ENCODE peak calls at places on chromosomes 3 and 15, in four cellular contexts. S is neural progenitor cell, P is breast epithelium, Q is foreskin keratinocyte. B is an unnamed sample.

GRCh38 chr3:57985176-57985976 is 22.8 kb upstream of the FLNB start:
- DNase-seq in S (no peak), P (no peak), Q (no peak), B (no peak)

GRCh38 chr3:55492976-55493375 is 5.9 kb upstream of the WNT5A start:
- DNase-seq in S (no peak), P (no peak), Q (no peak), B (no peak)

GRCh38 chr15:61459785-61460707 is 230.9 kb upstream of the RORA start:
- DNase-seq in S (no peak), P (no peak), Q (peak; percentile 22), B (no peak)

GRCh38 chr3:29605845-29606244 is 325.0 kb downstream of the RBMS3 start:
- DNase-seq in S (no peak), P (no peak), Q (no peak), B (no peak)

GRCh38 chr15:29337156-29337959 is 67.7 kb upstream of the NSMCE3 start:
- DNase-seq in S (no peak), P (no peak), Q (no peak), B (no peak)

GRCh38 chr15:60635507-60636352 is 156.8 kb upstream of the ICE2 start:
- DNase-seq in S (no peak), P (no peak), Q (no peak), B (no peak)

GRCh38 chr3:45688194-45688881 is 858 bp upstream of the SACM1L start:
- DNase-seq in S (peak; percentile 81), P (no peak), Q (no peak), B (peak; percentile 64)

GRCh38 chr15:62211348-62211747 is 46.3 kb upstream of the C2CD4B start:
- DNase-seq in S (no peak), P (no peak), Q (no peak), B (no peak)

GRCh38 chr15:98077186-98077585 is 116.7 kb downstream of the ARRDC4 start:
- DNase-seq in S (no peak), P (no peak), Q (no peak), B (no peak)

GRCh38 chr15:67825880-67826716 is 789 bp downstream of the SKOR1 start:
- DNase-seq in S (peak; percentile 58), P (peak; percentile 49), Q (no peak), B (no peak)

GRCh38 chr3:160009525-160009924 is 20.9 kb downstream of the IL12A start:
- DNase-seq in S (no peak), P (no peak), Q (no peak), B (no peak)

GRCh38 chr3:8869613-8870012 is 93.7 kb downstream of the RAD18 start:
- DNase-seq in S (no peak), P (no peak), Q (peak; percentile 100), B (no peak)

GRCh38 chr3:151037746-151038145 is 47.7 kb upstream of the MED12L start:
- DNase-seq in S (no peak), P (no peak), Q (peak; percentile 55), B (no peak)

GRCh38 chr3:10169000-10169496 is 4.3 kb downstream of the IRAK2 start:
- DNase-seq in S (no peak), P (no peak), Q (peak; percentile 10), B (no peak)

GRCh38 chr3:18425641-18426403 is 683 bp upstream of the SATB1 start:
- DNase-seq in S (peak; percentile 73), P (peak; percentile 54), Q (no peak), B (peak; percentile 79)

GRCh38 chr3:159829056-159829995 is 159.3 kb upstream of the IL12A start:
- DNase-seq in S (no peak), P (peak; percentile 64), Q (peak; percentile 93), B (peak; percentile 83)

GRCh38 chr15:35746121-35746520 is 200.2 kb upstream of the DPH6 start:
- DNase-seq in S (no peak), P (no peak), Q (no peak), B (no peak)

GRCh38 chr15:68113273-68113672 is 59.2 kb downstream of the PIAS1 start:
- DNase-seq in S (no peak), P (no peak), Q (no peak), B (no peak)

GRCh38 chr3:38005076-38006020 is 14.8 kb downstream of the VILL start:
- DNase-seq in S (no peak), P (peak; percentile 80), Q (no peak), B (no peak)

GRCh38 chr3:16817201-16817600 is 67.6 kb upstream of the PLCL2 start:
- DNase-seq in S (no peak), P (no peak), Q (no peak), B (no peak)

GRCh38 chr3:143152043-143152442 is 32.5 kb downstream of the CHST2 start:
- DNase-seq in S (no peak), P (no peak), Q (no peak), B (no peak)

GRCh38 chr3:133269393-133269792 is 130.5 kb upstream of the BFSP2 start:
- DNase-seq in S (no peak), P (no peak), Q (no peak), B (no peak)

GRCh38 chr3:126990024-126990700 is 7.2 kb downstream of the PLXNA1 start:
- DNase-seq in S (no peak), P (no peak), Q (no peak), B (no peak)
- H3K4me1 ChIP-seq in S (peaks cover 4% of the 10 kb centered on the region), P (peaks cover 15% of the 10 kb centered on the region), Q (no peaks in the 10 kb centered on the region), B (no peaks in the 10 kb centered on the region)

DNA sequence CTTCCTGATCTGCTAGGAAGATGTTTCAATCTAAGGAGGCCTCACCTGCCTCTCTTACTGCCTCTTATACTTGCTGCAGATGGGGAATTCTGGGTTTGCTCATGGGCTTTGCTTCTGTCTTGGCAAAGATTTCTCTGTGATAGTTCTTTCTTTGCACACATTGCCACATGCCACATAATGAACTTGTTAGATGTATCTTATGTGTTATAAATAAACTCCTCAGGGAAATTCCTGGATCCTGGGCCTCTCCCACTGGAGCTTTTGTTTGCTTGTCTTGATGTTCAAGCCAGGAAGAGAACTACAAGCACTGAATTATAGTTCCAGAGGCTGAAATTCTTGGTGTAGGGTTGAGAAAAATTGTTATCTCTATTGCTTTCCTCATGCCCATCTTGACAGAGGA is 12.2 kb downstream of the RTP1 start:
- DNase-seq in S (no peak), P (no peak), Q (no peak), B (no peak)
- H3K4me1 ChIP-seq in S (peaks cover 12% of the 10 kb centered on the region), P (peaks cover 7% of the 10 kb centered on the region), Q (no peaks in the 10 kb centered on the region), B (no peaks in the 10 kb centered on the region)

GRCh38 chr15:92165001-92165346 is 228.7 kb upstream of the ST8SIA2 start:
- DNase-seq in S (no peak), P (no peak), Q (no peak), B (no peak)

GRCh38 chr15:92162657-92163056 is 231.0 kb upstream of the ST8SIA2 start:
- DNase-seq in S (no peak), P (no peak), Q (no peak), B (no peak)

GRCh38 chr15:92166029-92166428 is 227.7 kb upstream of the ST8SIA2 start:
- DNase-seq in S (peak; percentile 37), P (no peak), Q (no peak), B (no peak)

GRCh38 chr15:92163641-92164040 is 230.0 kb upstream of the ST8SIA2 start:
- DNase-seq in S (no peak), P (no peak), Q (no peak), B (no peak)

GRCh38 chr15:92164327-92165000 is 229.2 kb upstream of the ST8SIA2 start:
- DNase-seq in S (peak; percentile 71), P (no peak), Q (no peak), B (no peak)
- H3K4me1 ChIP-seq in S (peaks cover 43% of the 10 kb centered on the region), P (no peaks in the 10 kb centered on the region), Q (no peaks in the 10 kb centered on the region), B (peaks cover 6% of the 10 kb centered on the region)

GRCh38 chr3:71035886-71036285 is 547.6 kb downstream of the FOXP1 start:
- DNase-seq in S (no peak), P (no peak), Q (no peak), B (no peak)
- H3K4me1 ChIP-seq in S (no peaks in the 10 kb centered on the region), P (no peaks in the 10 kb centered on the region), Q (peaks cover 6% of the 10 kb centered on the region), B (no peaks in the 10 kb centered on the region)

DNA sequence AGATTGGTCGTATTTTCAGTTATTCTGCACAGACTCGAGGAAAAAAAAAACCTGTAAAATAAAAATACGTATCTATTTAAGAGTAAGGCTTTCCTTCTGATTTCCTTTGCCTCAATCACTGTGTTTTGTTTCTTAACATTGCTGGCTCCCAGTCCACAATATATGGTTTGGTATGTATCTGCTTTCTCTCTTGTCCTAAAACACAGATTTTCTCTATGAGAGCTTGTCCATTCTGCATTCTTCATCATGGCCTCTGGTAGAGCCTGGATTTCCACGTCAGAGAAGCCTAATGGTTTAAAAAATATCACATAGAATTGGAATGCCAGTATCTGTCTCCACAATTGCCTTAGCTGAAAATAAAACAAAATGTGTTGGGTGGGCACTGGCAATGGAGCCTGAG is 1.8 kb downstream of the CD200 start:
- DNase-seq in S (no peak), P (no peak), Q (no peak), B (no peak)
- H3K4me1 ChIP-seq in S (peaks cover 32% of the 10 kb centered on the region), P (no peaks in the 10 kb centered on the region), Q (no peaks in the 10 kb centered on the region), B (no peaks in the 10 kb centered on the region)

GRCh38 chr15:90869601-90870353 is 1.4 kb downstream of the FURIN start:
- DNase-seq in S (peak; percentile 61), P (no peak), Q (no peak), B (peak; percentile 80)

GRCh38 chr15:90871097-90871715 is 2.8 kb downstream of the FURIN start:
- DNase-seq in S (peak; percentile 54), P (no peak), Q (no peak), B (peak; percentile 63)

GRCh38 chr15:90871716-90872480 is 3.5 kb downstream of the FURIN start:
- DNase-seq in S (peak; percentile 56), P (no peak), Q (no peak), B (no peak)

GRCh38 chr15:90869140-90869541 is 753 bp downstream of the FURIN start:
- DNase-seq in S (no peak), P (no peak), Q (no peak), B (no peak)

DNA sequence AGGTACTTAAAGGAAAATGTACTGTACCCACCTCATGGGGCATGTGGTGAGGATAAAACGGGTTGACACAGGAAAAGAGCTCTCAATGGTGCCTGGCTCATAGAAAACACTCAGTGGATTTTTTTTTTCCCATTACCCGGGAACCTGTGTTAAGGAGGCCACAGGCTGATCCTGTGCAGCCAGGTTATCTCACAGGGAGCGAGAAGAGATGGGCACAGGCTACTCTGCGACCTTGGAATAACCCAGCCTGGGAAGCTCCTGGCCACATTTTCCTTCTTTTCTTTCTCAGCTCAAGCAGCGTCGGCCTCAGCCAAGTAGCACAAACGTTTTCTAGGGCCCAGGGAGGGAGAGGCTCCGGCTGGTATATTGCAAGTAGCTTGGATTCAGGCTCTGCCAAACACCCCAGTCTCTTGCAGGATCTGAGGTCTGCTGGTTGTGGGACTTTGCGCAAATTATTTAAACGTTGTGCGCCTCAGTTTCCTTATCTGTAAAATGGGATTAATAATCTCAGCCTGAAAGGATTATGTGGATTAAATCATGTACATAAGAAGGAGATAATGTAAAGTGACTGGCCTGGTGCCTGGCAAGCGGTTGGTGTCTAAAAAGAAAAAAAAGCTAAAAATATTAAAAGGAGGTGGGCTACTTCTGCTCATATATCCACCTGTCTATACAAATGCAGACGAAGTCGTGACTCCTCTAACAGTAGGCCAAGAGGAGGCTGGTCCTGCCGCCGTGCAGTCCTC is 2.1 kb downstream of the FURIN start:
- DNase-seq in S (no peak), P (no peak), Q (no peak), B (no peak)
- H3K4me1 ChIP-seq in S (peaks cover 41% of the 10 kb centered on the region), P (peaks cover 4% of the 10 kb centered on the region), Q (peaks cover 25% of the 10 kb centered on the region), B (peaks cover 8% of the 10 kb centered on the region)

GRCh38 chr15:48584090-48584831 is 61.2 kb downstream of the FBN1 start:
- DNase-seq in S (no peak), P (no peak), Q (no peak), B (no peak)
- H3K4me1 ChIP-seq in S (no peaks in the 10 kb centered on the region), P (no peaks in the 10 kb centered on the region), Q (peaks cover 11% of the 10 kb centered on the region), B (no peaks in the 10 kb centered on the region)